ENCODE peak calls at places on chromosomes 12 and 14, in four cellular contexts. C is stimulated activated CD8-positive, alpha-beta memory T cell treated with anti-CD3 and anti-CD28 coated beads, Interleukin-2, amount 100 ng/mL, for 48 hours; S is Calu3; M is CD8-positive, alpha-beta T cell. E is an unnamed sample.

GRCh38 chr14:24976599-24976998 is 73.3 kb downstream of the STXBP6 start:
- DNase-seq in C (no peak), S (no peak), M (no peak), E (no peak)

GRCh38 chr14:105879503-105879866 is 353.1 kb downstream of the TMEM121 start:
- DNase-seq in M (no peak), C (no peak), S (no peak), E (no peak)

GRCh38 chr14:103207404-103208072 is 84.3 kb downstream of the TNFAIP2 start:
- DNase-seq in S (peak; percentile 27), M (no peak), C (no peak), E (no peak)

GRCh38 chr12:109717390-109718357 is 4.0 kb downstream of the FAM222A start:
- DNase-seq in C (no peak), S (no peak), M (no peak), E (no peak)

GRCh38 chr14:104973215-104974145 is 4.7 kb downstream of the AHNAK2 start:
- DNase-seq in M (no peak), C (no peak), S (peak; percentile 96), E (peak; percentile 87)

GRCh38 chr12:52439420-52439819 is 5.2 kb upstream of the KRT75 start:
- DNase-seq in C (no peak), M (no peak), S (no peak), E (no peak)

GRCh38 chr12:52243774-52244614 is 11.0 kb downstream of the KRT7 start:
- DNase-seq in M (peak; percentile 50), S (peak; percentile 85), C (peak; percentile 64), E (peak; percentile 58)

GRCh38 chr12:67446716-67447115 is 177.6 kb downstream of the CAND1 start:
- DNase-seq in S (no peak), C (no peak), M (no peak), E (no peak)

GRCh38 chr12:57807285-57807684 is 11.2 kb downstream of the AVIL start:
- DNase-seq in S (no peak), C (no peak), M (no peak), E (no peak)

GRCh38 chr12:109885616-109886015 is 5.3 kb upstream of the GLTP start:
- DNase-seq in C (no peak), M (no peak), S (no peak), E (no peak)

GRCh38 chr14:45793081-45793480 is 540.1 kb upstream of the MIS18BP1 start:
- DNase-seq in S (no peak), M (no peak), C (no peak), E (no peak)

GRCh38 chr14:74661726-74662450 is 49.9 kb upstream of the LTBP2 start:
- DNase-seq in S (no peak), C (no peak), M (no peak), E (no peak)

GRCh38 chr14:70698288-70698687 is 56.6 kb downstream of the TTC9 start:
- DNase-seq in C (no peak), S (peak; percentile 31), M (no peak), E (peak; percentile 43)

GRCh38 chr12:111578276-111578970 is 20.7 kb downstream of the ATXN2 start:
- DNase-seq in C (no peak), M (no peak), S (no peak), E (no peak)

GRCh38 chr12:15163577-15163976 is 57.6 kb downstream of the RERG start:
- DNase-seq in C (no peak), S (no peak), M (no peak), E (no peak)

GRCh38 chr14:95504135-95505029 is 12.1 kb downstream of the SYNE3 start:
- DNase-seq in M (no peak), S (no peak), C (no peak), E (no peak)

E was measured in transverse colon.